ENCODE peak calls at places on chromosome 11, in four cellular contexts. G, M, O and S are unnamed samples.

GRCh38 chr11:65912840-65913239 is 6.0 kb downstream of the C11orf68 start:
- DNase-seq in G (no peak), M (no peak), O (no peak), S (no peak)

GRCh38 chr11:112016765-112017356 is 8.3 kb upstream of the DLAT start:
- DNase-seq in G (no peak), M (no peak), O (peak; percentile 40), S (no peak)

GRCh38 chr11:65917434-65918210 is 1.2 kb downstream of the C11orf68 start:
- DNase-seq in G (no peak), M (no peak), O (no peak), S (no peak)

GRCh38 chr11:33376331-33377099 is 119.3 kb downstream of the HIPK3 start:
- DNase-seq in G (no peak), M (no peak), O (peak; percentile 24), S (no peak)

GRCh38 chr11:95516786-95517185 is 272.8 kb downstream of the FAM76B start:
- DNase-seq in G (no peak), M (no peak), O (peak; percentile 70), S (no peak)

GRCh38 chr11:110921742-110922200 is 209.5 kb upstream of the ARHGAP20 start:
- DNase-seq in G (no peak), M (no peak), O (peak; percentile 88), S (no peak)

GRCh38 chr11:47950396-47950795 is 30.0 kb upstream of the PTPRJ start:
- DNase-seq in G (peak; percentile 19), M (peak; percentile 58), O (peak; percentile 76), S (peak; percentile 36)

GRCh38 chr11:124865902-124866851 is 945 bp downstream of the ROBO3 start:
- DNase-seq in G (no peak), M (peak; percentile 58), O (peak; percentile 41), S (peak; percentile 52)

GRCh38 chr11:73317373-73317772 is 9.3 kb downstream of the ARHGEF17 start:
- DNase-seq in G (peak; percentile 86), M (no peak), O (peak; percentile 51), S (no peak)

GRCh38 chr11:21040615-21041014 is 371.2 kb downstream of the NELL1 start:
- DNase-seq in G (no peak), M (no peak), O (no peak), S (no peak)

GRCh38 chr11:122776546-122776945 is 61.8 kb upstream of the CRTAM start:
- DNase-seq in G (no peak), M (no peak), O (peak; percentile 41), S (no peak)

GRCh38 chr11:36748856-36749255 is 150.8 kb upstream of the RAG2 start:
- DNase-seq in G (no peak), M (no peak), O (no peak), S (no peak)

GRCh38 chr11:25625094-25625493 is 706.8 kb upstream of the ANO3 start:
- DNase-seq in G (no peak), M (no peak), O (no peak), S (no peak)

GRCh38 chr11:124499711-124500110 is 43.7 kb downstream of the OR8B12 start:
- DNase-seq in G (no peak), M (no peak), O (no peak), S (no peak)

GRCh38 chr11:134450186-134450585 is 38.1 kb upstream of the B3GAT1 start:
- DNase-seq in G (no peak), M (no peak), O (no peak), S (no peak)

GRCh38 chr11:114684636-114685035 is 6.3 kb downstream of the NXPE2 start:
- DNase-seq in G (no peak), M (no peak), O (no peak), S (no peak)

GRCh38 chr11:1153951-1154487 is 3.7 kb upstream of the MUC5AC start:
- DNase-seq in G (no peak), M (no peak), O (peak; percentile 93), S (no peak)

DNA sequence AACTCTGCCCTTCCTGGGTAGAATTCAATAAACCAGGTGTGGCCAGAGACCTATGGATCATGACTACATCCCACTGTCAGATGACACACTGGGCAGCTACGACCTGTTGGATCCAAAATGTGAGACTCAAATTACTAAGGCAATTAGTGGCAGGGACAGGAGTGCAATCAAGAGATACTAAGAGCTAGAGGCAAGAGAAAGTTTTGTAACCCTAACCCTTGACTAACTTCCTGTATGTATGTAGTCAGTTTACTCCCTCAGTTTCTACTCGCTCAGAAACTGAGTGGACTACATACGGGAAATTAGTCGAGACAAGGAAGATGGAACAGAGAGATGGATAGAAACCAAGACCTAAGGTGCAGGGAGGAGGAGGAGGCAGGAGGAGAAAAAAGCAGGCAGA is 2.7 kb downstream of the CYB5R2 start:
- DNase-seq in G (no peak), M (no peak), O (no peak), S (no peak)
- H3K27ac ChIP-seq in G (no peak overlapping the region), M (no peak overlapping the region), O (no peak overlapping the region), S (no peak overlapping the region)

GRCh38 chr11:62611705-62612365 is 740 bp downstream of the EML3 start:
- DNase-seq in G (peak; percentile 59), M (peak; percentile 40), O (peak; percentile 87), S (peak; percentile 15)
- TF ChIP-seq CTCF in G (no peak), M (no peak), O (peak; percentile 12), S (no peak)

GRCh38 chr11:126615819-126616218 is 260.3 kb downstream of the ST3GAL4 start:
- DNase-seq in G (no peak), M (no peak), O (no peak), S (no peak)

GRCh38 chr11:126624491-126624890 is 269.0 kb downstream of the ST3GAL4 start:
- DNase-seq in G (no peak), M (no peak), O (no peak), S (no peak)

GRCh38 chr11:126619516-126619915 is 264.0 kb downstream of the ST3GAL4 start:
- DNase-seq in G (no peak), M (no peak), O (no peak), S (no peak)
- H3K27me3 ChIP-seq in G (peaks cover 18% of the 10 kb centered on the region), M (no peaks in the 10 kb centered on the region), O (peaks cover 73% of the 10 kb centered on the region), S (no peaks in the 10 kb centered on the region)

DNA sequence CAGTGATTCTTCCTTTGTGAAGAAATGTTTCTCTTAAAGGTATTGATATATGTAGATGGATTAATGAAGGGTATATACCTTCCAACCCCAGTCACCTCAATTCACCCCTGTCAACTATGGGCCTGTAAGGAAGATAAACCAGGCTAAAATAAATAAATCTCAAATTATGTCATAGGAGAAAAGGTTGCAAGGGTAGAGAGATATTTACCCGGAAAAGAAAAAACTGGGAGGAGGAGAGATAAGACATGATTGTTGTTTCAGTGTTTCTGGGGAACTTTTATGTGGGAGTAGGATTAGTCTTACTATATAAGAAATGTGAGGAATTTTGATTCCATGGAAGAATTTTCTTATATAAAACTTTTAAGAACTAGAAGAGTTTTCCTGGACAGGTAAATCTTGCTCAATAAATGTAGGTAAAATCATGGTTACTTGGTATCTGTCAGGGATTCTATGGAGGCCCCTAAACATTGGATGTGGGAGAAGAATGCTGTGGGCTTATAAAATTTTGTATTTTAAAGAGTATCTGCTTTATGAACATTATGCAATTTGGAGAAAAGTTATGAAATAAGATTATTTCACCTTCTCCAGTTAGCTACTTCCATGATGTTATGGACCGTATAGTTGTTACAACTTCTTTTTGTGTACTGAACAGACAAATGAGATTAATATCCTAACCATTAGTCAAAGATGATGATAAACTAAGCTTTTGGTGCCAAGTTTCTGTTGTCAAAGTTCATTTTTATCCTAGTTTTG is 6.4 kb downstream of the YAP1 start:
- DNase-seq in G (no peak), M (no peak), O (peak; percentile 45), S (no peak)
- H3K27ac ChIP-seq in G (no peak overlapping the region), M (no peak overlapping the region), O (peak overlapping the region; percentile 98), S (no peak overlapping the region)

GRCh38 chr11:64269380-64270234 is 14.9 kb downstream of the BAD start:
- DNase-seq in G (peak; percentile 99), M (peak; percentile 97), O (peak; percentile 100), S (peak; percentile 98)

GRCh38 chr11:64275031-64275800 is 9.2 kb downstream of the BAD start:
- DNase-seq in G (no peak), M (no peak), O (no peak), S (no peak)

GRCh38 chr11:64268687-64269379 is 15.6 kb downstream of the BAD start:
- DNase-seq in G (peak; percentile 69), M (no peak), O (peak; percentile 92), S (no peak)

GRCh38 chr11:64268028-64268686 is 16.3 kb downstream of the BAD start:
- DNase-seq in G (peak; percentile 47), M (no peak), O (peak; percentile 49), S (no peak)

GRCh38 chr11:64271339-64272132 is 12.9 kb downstream of the BAD start:
- DNase-seq in G (peak; percentile 94), M (peak; percentile 82), O (peak; percentile 97), S (peak; percentile 83)
- TF ChIP-seq CTCF in G (no peak), M (no peak), O (peak; percentile 5), S (no peak)

DNA sequence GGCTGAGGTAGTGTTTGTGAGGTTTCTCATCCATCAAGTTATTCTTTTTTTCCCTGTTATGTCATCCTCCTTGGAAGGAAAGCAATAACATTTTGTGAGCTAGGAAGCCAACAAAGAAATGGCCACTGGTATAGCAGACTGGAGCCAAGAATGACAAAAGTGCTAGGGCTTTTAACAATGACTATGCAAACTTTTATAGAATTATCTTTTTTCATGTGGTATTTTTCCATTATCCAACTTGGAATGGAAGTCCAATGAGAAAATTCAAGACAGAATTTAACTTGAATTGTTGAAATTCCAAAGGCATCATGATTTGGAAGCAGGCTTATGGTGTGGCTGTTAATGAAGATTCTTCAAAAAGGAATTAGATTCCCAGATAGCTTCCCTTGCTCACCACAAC is 216.4 kb upstream of the PDGFD start:
- DNase-seq in G (no peak), M (no peak), O (peak; percentile 8), S (no peak)
- H3K27me3 ChIP-seq in G (no peaks in the 10 kb centered on the region), M (no peaks in the 10 kb centered on the region), O (no peaks in the 10 kb centered on the region), S (no peaks in the 10 kb centered on the region)